ENCODE peak calls at places on chromosomes 1 and 21, in four cellular contexts. E is Calu3, B is mesothelial cell of epicardium, V is foreskin keratinocyte. S is an unnamed sample.

GRCh38 chr1:103069201-103069600 is 39.1 kb downstream of the COL11A1 start:
- DNase-seq in E (no peak), B (no peak), V (no peak), S (no peak)

GRCh38 chr1:155083865-155084721 is 5.5 kb downstream of the EFNA3 start:
- DNase-seq in E (peak), B (no peak), V (peak), S (no peak)

GRCh38 chr1:18539171-18539570 is 58.4 kb downstream of the KLHDC7A start:
- DNase-seq in E (peak), B (peak), V (no peak), S (peak)

GRCh38 chr21:29349702-29350101 is 51.0 kb downstream of the BACH1 start:
- DNase-seq in E (no peak), B (no peak), V (no peak), S (no peak)

GRCh38 chr1:7888248-7889010 is 35.6 kb upstream of the UTS2 start:
- DNase-seq in E (no peak), B (no peak), V (no peak), S (no peak)

GRCh38 chr1:39230261-39231190 is 26.0 kb downstream of the MACF1 start:
- DNase-seq in E (no peak), B (no peak), V (peak), S (no peak)

GRCh38 chr1:15714438-15715136 is 21.5 kb upstream of the SLC25A34 start:
- DNase-seq in E (no peak), B (no peak), V (no peak), S (no peak)

GRCh38 chr1:109802901-109803561 is 39.3 kb upstream of the EPS8L3 start:
- DNase-seq in E (no peak), B (no peak), V (no peak), S (no peak)

GRCh38 chr1:68963353-68963752 is 466.5 kb upstream of the DEPDC1 start:
- DNase-seq in E (no peak), B (no peak), V (peak), S (no peak)

GRCh38 chr1:28135910-28136635 is 40.4 kb downstream of the PTAFR start:
- DNase-seq in E (no peak), B (no peak), V (no peak), S (no peak)

GRCh38 chr1:34066921-34067603 is 98.0 kb downstream of the CSMD2 start:
- DNase-seq in E (no peak), B (no peak), V (peak), S (no peak)

GRCh38 chr1:44238651-44239050 is 25.4 kb downstream of the DMAP1 start:
- DNase-seq in E (no peak), B (no peak), V (no peak), S (no peak)

GRCh38 chr1:37954316-37954971 is 7.6 kb upstream of the INPP5B start:
- DNase-seq in E (no peak), B (no peak), V (no peak), S (no peak)

GRCh38 chr1:160207118-160207650 is 2.0 kb downstream of the PEA15 start:
- DNase-seq in E (no peak), B (no peak), V (no peak), S (no peak)

GRCh38 chr1:47685763-47686066 is 247.9 kb downstream of the FOXD2 start:
- DNase-seq in E (no peak), B (no peak), V (no peak), S (no peak)

GRCh38 chr1:75559800-75560199 is 51.1 kb downstream of the SLC44A5 start:
- DNase-seq in E (no peak), B (no peak), V (no peak), S (no peak)

GRCh38 chr1:223645903-223646302 is 19.6 kb downstream of the CAPN8 start:
- DNase-seq in E (no peak), B (no peak), V (no peak), S (no peak)

GRCh38 chr1:151680812-151681211 is 35.8 kb downstream of the CELF3 start:
- DNase-seq in E (peak), B (no peak), V (peak), S (no peak)

GRCh38 chr1:209607102-209607794 is 23.7 kb downstream of the CAMK1G start:
- DNase-seq in E (peak), B (no peak), V (peak), S (no peak)

GRCh38 chr1:79792212-79792575 is 785.7 kb upstream of the ADGRL4 start:
- DNase-seq in E (no peak), B (no peak), V (peak), S (no peak)

GRCh38 chr21:43859747-43860214 is 5.2 kb upstream of the AGPAT3 start:
- DNase-seq in E (no peak), B (no peak), V (no peak), S (no peak)

GRCh38 chr1:76500111-76500510 is 367.2 kb upstream of the ST6GALNAC5 start:
- DNase-seq in E (no peak), B (no peak), V (no peak), S (no peak)

GRCh38 chr1:71660417-71660816 is 579.6 kb upstream of the ZRANB2 start:
- DNase-seq in E (no peak), B (no peak), V (peak), S (no peak)

GRCh38 chr1:175919001-175919400 is 175.6 kb upstream of the TNR start:
- DNase-seq in E (no peak), B (no peak), V (no peak), S (no peak)

GRCh38 chr1:164649146-164649545 is 90.2 kb downstream of the PBX1 start:
- DNase-seq in E (no peak), B (no peak), V (no peak), S (no peak)

GRCh38 chr1:51962486-51963356 is 27.8 kb downstream of the RAB3B start:
- DNase-seq in E (no peak), B (no peak), V (no peak), S (no peak)

GRCh38 chr1:10830961-10831669 is 34.7 kb upstream of the CASZ1 start:
- DNase-seq in E (no peak), B (no peak), V (peak), S (no peak)

GRCh38 chr1:27655151-27655929 is 16.7 kb downstream of the IFI6 start:
- DNase-seq in E (no peak), B (no peak), V (no peak), S (no peak)

GRCh38 chr1:54804471-54805132 is 3.5 kb upstream of the TTC22 start:
- DNase-seq in E (no peak), B (peak), V (no peak), S (peak)

GRCh38 chr1:195899762-195900352 is 708.4 kb downstream of the KCNT2 start:
- DNase-seq in E (no peak), B (no peak), V (peak), S (no peak)

GRCh38 chr1:181640959-181641358 is 157.6 kb downstream of the CACNA1E start:
- DNase-seq in E (no peak), B (no peak), V (no peak), S (no peak)

GRCh38 chr1:181643631-181644030 is 160.3 kb downstream of the CACNA1E start:
- DNase-seq in E (no peak), B (no peak), V (no peak), S (no peak)

GRCh38 chr1:181646723-181647122 is 163.4 kb downstream of the CACNA1E start:
- DNase-seq in E (no peak), B (no peak), V (no peak), S (no peak)

GRCh38 chr1:181647314-181648035 is 164.2 kb downstream of the CACNA1E start:
- DNase-seq in E (peak), B (no peak), V (peak), S (no peak)

GRCh38 chr1:181645171-181645570 is 161.9 kb downstream of the CACNA1E start:
- DNase-seq in E (no peak), B (no peak), V (no peak), S (no peak)
- TF ChIP-seq CTCF in E (no peak), B (no peak), V (no peak), S (no peak)

GRCh38 chr1:183019860-183020259 is 3.4 kb upstream of the LAMC1 start:
- DNase-seq in E (peak), B (no peak), V (no peak), S (no peak)
- TF ChIP-seq CTCF in E (no peak), B (no peak), V (peak), S (no peak)

DNA sequence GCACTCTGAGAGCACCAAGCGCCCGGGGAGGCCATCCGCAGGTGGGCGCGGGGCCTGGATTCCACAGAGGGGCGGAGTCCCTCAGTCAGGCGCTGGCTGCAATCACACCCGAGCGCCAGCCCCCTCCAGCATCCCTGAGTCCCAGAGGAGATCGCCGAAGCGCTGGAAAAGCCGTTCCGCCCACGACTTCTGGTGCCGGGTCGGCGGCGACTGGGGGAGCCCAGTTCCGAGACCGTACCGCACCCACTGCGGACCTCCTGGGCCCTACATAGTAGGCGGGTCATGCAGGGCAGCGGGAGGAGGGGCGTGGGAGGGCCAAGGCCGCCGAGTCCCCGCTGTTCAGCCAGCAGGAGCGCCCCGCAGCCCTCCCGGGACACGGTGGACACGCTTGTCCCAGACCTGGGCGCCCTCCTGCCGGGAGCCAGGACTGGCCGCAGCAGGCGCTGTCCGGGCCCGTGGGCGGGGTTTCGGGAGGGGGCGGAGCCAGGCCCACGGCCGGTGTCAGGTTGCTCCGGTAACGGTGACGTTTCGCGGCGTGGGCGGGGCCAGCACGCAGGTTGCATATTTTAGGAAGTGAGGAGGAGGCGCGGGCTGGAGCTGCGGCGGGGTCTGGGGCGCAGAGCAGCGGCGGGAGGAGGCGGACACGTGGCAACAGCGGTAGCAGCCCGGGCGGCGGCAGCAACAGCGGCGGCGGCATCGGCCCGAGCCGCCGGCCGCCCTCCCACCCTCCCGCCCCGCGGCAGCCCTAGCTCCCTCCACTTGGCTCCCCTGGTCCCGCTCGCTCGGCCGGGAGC is at the start of gene ATP1A1:
- DNase-seq in E (peak), B (peak), V (peak), S (peak)
- TF ChIP-seq CTCF in E (no peak), B (no peak), V (peak), S (no peak)

DNA sequence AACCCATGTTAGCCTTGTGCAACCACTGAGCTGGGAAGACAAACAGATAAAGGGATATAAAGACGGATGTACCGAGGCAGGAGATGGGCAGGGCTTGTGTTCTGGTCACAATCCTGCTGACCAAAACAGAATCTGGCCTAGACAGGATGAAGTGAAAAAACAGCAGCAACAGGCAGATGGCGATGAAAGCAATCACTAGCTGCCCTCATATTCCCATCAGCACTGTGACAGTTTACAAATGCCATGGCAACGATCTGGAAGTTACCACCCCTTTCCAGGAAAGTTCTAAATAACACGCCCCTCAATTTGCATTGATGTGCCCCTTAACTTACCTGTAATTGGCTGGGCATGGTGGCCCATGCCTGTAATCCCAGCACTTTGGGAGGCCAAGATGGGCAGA is 40.6 kb upstream of the CD46 start:
- DNase-seq in E (peak), B (no peak), V (no peak), S (no peak)
- TF ChIP-seq CTCF in E (no peak), B (no peak), V (peak), S (no peak)

GRCh38 chr1:206805357-206805756 is 33.1 kb upstream of the IL10 start:
- DNase-seq in E (no peak), B (no peak), V (no peak), S (no peak)

GRCh38 chr1:206812456-206812855 is 40.2 kb upstream of the IL10 start:
- DNase-seq in E (no peak), B (no peak), V (no peak), S (no peak)

GRCh38 chr1:206814716-206815341 is 42.5 kb upstream of the IL10 start:
- DNase-seq in E (no peak), B (no peak), V (no peak), S (no peak)

GRCh38 chr1:206808615-206809014 is 36.3 kb upstream of the IL10 start:
- DNase-seq in E (peak), B (no peak), V (no peak), S (no peak)

GRCh38 chr1:206809504-206810084 is 37.3 kb upstream of the IL10 start:
- DNase-seq in E (peak), B (no peak), V (peak), S (no peak)
- TF ChIP-seq CTCF in E (no peak), B (no peak), V (peak), S (peak)

GRCh38 chr1:67211589-67212563 is 45.6 kb downstream of the IL23R start:
- DNase-seq in E (peak), B (no peak), V (no peak), S (no peak)
- TF ChIP-seq CTCF in E (peak), B (peak), V (peak), S (peak)